ENCODE peak calls at places on chromosomes 2 and 18, in five cellular contexts. One of them, this sample, is unnamed. For H3K4me1, the result is how much of the 10 kb centered on the place peaks cover.

GRCh38 chr18:59448546-59448945 is 89.5 kb upstream of the LMAN1 start:
- DNase-seq in upper lobe of left lung: no peak
- DNase-seq in transverse colon: no peak
- DNase-seq in stomach: no peak
- DNase-seq in right lobe of liver: no peak
- DNase-seq in this sample: no peak

GRCh38 chr2:48448274-48449061 is 81.5 kb upstream of the STON1 start:
- DNase-seq in upper lobe of left lung: no peak
- DNase-seq in transverse colon: no peak
- DNase-seq in stomach: no peak
- DNase-seq in right lobe of liver: no peak
- DNase-seq in this sample: no peak

GRCh38 chr2:31401580-31401979 is 13.0 kb downstream of the XDH start:
- DNase-seq in upper lobe of left lung: no peak
- DNase-seq in transverse colon: no peak
- DNase-seq in stomach: no peak
- DNase-seq in right lobe of liver: no peak
- DNase-seq in this sample: no peak

GRCh38 chr2:179460530-179460929 is 195.9 kb upstream of the SESTD1 start:
- DNase-seq in upper lobe of left lung: no peak
- DNase-seq in transverse colon: no peak
- DNase-seq in stomach: no peak
- DNase-seq in right lobe of liver: no peak
- DNase-seq in this sample: no peak

GRCh38 chr2:214103199-214104001 is 307.5 kb upstream of the VWC2L start:
- DNase-seq in upper lobe of left lung: peak
- DNase-seq in transverse colon: peak
- DNase-seq in stomach: no peak
- DNase-seq in right lobe of liver: no peak
- DNase-seq in this sample: no peak

GRCh38 chr2:119879502-119879901 is 119.8 kb downstream of the PTPN4 start:
- DNase-seq in upper lobe of left lung: no peak
- DNase-seq in transverse colon: no peak
- DNase-seq in stomach: no peak
- DNase-seq in right lobe of liver: no peak
- DNase-seq in this sample: no peak

GRCh38 chr2:61328707-61329251 is 142.1 kb downstream of the USP34 start:
- DNase-seq in upper lobe of left lung: peak
- DNase-seq in transverse colon: peak
- DNase-seq in stomach: no peak
- DNase-seq in right lobe of liver: no peak
- DNase-seq in this sample: no peak

GRCh38 chr2:196489366-196489765 is 150.1 kb upstream of the CCDC150 start:
- DNase-seq in upper lobe of left lung: no peak
- DNase-seq in transverse colon: no peak
- DNase-seq in stomach: no peak
- DNase-seq in right lobe of liver: no peak
- DNase-seq in this sample: no peak

GRCh38 chr18:56702946-56703345 is 51.8 kb downstream of the WDR7 start:
- DNase-seq in upper lobe of left lung: no peak
- DNase-seq in transverse colon: no peak
- DNase-seq in stomach: no peak
- DNase-seq in right lobe of liver: no peak
- DNase-seq in this sample: no peak

GRCh38 chr2:106159867-106160785 is 34.0 kb downstream of the UXS1 start:
- DNase-seq in upper lobe of left lung: no peak
- DNase-seq in transverse colon: no peak
- DNase-seq in stomach: no peak
- DNase-seq in right lobe of liver: no peak
- DNase-seq in this sample: no peak

GRCh38 chr2:44969936-44970335 is 28.4 kb downstream of the SIX3 start:
- DNase-seq in upper lobe of left lung: no peak
- DNase-seq in transverse colon: no peak
- DNase-seq in stomach: no peak
- DNase-seq in right lobe of liver: no peak
- DNase-seq in this sample: no peak

GRCh38 chr2:69177785-69178636 is 165.0 kb downstream of the ANTXR1 start:
- DNase-seq in upper lobe of left lung: peak
- DNase-seq in transverse colon: peak
- DNase-seq in stomach: peak
- DNase-seq in right lobe of liver: peak
- DNase-seq in this sample: peak

GRCh38 chr18:2848879-2849254 is 2.1 kb downstream of the EMILIN2 start:
- DNase-seq in upper lobe of left lung: no peak
- DNase-seq in transverse colon: no peak
- DNase-seq in stomach: no peak
- DNase-seq in right lobe of liver: no peak
- DNase-seq in this sample: no peak

GRCh38 chr18:47413327-47413726 is 161.9 kb upstream of the SKOR2 start:
- DNase-seq in upper lobe of left lung: peak
- DNase-seq in transverse colon: peak
- DNase-seq in stomach: peak
- DNase-seq in right lobe of liver: no peak
- DNase-seq in this sample: no peak

GRCh38 chr2:190443778-190444481 is 35.8 kb downstream of the MFSD6 start:
- DNase-seq in upper lobe of left lung: no peak
- DNase-seq in transverse colon: no peak
- DNase-seq in stomach: no peak
- DNase-seq in right lobe of liver: no peak
- DNase-seq in this sample: no peak

GRCh38 chr2:120245520-120245835 is 7.2 kb upstream of the RALB start:
- DNase-seq in upper lobe of left lung: peak
- DNase-seq in transverse colon: peak
- DNase-seq in stomach: no peak
- DNase-seq in right lobe of liver: no peak
- DNase-seq in this sample: no peak

GRCh38 chr2:39593439-39594393 is 72.0 kb upstream of the TMEM178A start:
- DNase-seq in upper lobe of left lung: peak
- DNase-seq in transverse colon: no peak
- DNase-seq in stomach: peak
- DNase-seq in right lobe of liver: no peak
- DNase-seq in this sample: no peak

GRCh38 chr2:216519154-216519762 is 20.6 kb downstream of the RPL37A start:
- DNase-seq in upper lobe of left lung: peak
- DNase-seq in transverse colon: peak
- DNase-seq in stomach: peak
- DNase-seq in right lobe of liver: no peak
- DNase-seq in this sample: no peak

GRCh38 chr2:76448956-76449355 is 738.2 kb upstream of the GCFC2 start:
- DNase-seq in upper lobe of left lung: no peak
- DNase-seq in transverse colon: no peak
- DNase-seq in stomach: no peak
- DNase-seq in right lobe of liver: no peak
- DNase-seq in this sample: no peak

GRCh38 chr2:61689526-61689925 is 151.4 kb upstream of the XPO1 start:
- DNase-seq in upper lobe of left lung: no peak
- DNase-seq in transverse colon: no peak
- DNase-seq in stomach: no peak
- DNase-seq in right lobe of liver: no peak
- DNase-seq in this sample: no peak

GRCh38 chr18:45142868-45143267 is 462.2 kb downstream of the SETBP1 start:
- DNase-seq in upper lobe of left lung: no peak
- DNase-seq in transverse colon: no peak
- DNase-seq in stomach: no peak
- DNase-seq in right lobe of liver: no peak
- DNase-seq in this sample: no peak

GRCh38 chr18:56556907-56557306 is 81.5 kb downstream of the TXNL1 start:
- DNase-seq in upper lobe of left lung: no peak
- DNase-seq in transverse colon: no peak
- DNase-seq in stomach: no peak
- DNase-seq in right lobe of liver: no peak
- DNase-seq in this sample: no peak

GRCh38 chr2:47534179-47534919 is 131.4 kb downstream of the MSH2 start:
- DNase-seq in upper lobe of left lung: no peak
- DNase-seq in transverse colon: peak
- DNase-seq in stomach: no peak
- DNase-seq in right lobe of liver: no peak
- DNase-seq in this sample: no peak

GRCh38 chr18:47250415-47251046 is 929 bp downstream of the SKOR2 start:
- DNase-seq in upper lobe of left lung: no peak
- DNase-seq in transverse colon: no peak
- DNase-seq in stomach: no peak
- DNase-seq in right lobe of liver: no peak
- DNase-seq in this sample: no peak

GRCh38 chr18:8426401-8426800 is 182.8 kb upstream of the RAB12 start:
- DNase-seq in upper lobe of left lung: no peak
- DNase-seq in transverse colon: no peak
- DNase-seq in stomach: no peak
- DNase-seq in right lobe of liver: no peak
- DNase-seq in this sample: no peak

GRCh38 chr2:63903003-63903402 is 61.3 kb downstream of the UGP2 start:
- DNase-seq in upper lobe of left lung: no peak
- DNase-seq in transverse colon: no peak
- DNase-seq in stomach: no peak
- DNase-seq in right lobe of liver: no peak
- DNase-seq in this sample: no peak

GRCh38 chr18:79789901-79790885 is 7.5 kb upstream of the KCNG2 start:
- DNase-seq in upper lobe of left lung: peak
- DNase-seq in transverse colon: no peak
- DNase-seq in stomach: no peak
- DNase-seq in right lobe of liver: no peak
- DNase-seq in this sample: no peak

GRCh38 chr2:29113891-29114321 is 1.3 kb upstream of the CLIP4 start:
- DNase-seq in upper lobe of left lung: peak
- DNase-seq in transverse colon: peak
- DNase-seq in stomach: peak
- DNase-seq in right lobe of liver: peak
- DNase-seq in this sample: no peak

GRCh38 chr2:31188141-31188540 is 29.2 kb downstream of the CAPN14 start:
- DNase-seq in upper lobe of left lung: no peak
- DNase-seq in transverse colon: no peak
- DNase-seq in stomach: no peak
- DNase-seq in right lobe of liver: no peak
- DNase-seq in this sample: no peak

GRCh38 chr2:60602828-60603532 is 49.5 kb upstream of the BCL11A start:
- DNase-seq in upper lobe of left lung: no peak
- DNase-seq in transverse colon: no peak
- DNase-seq in stomach: no peak
- DNase-seq in right lobe of liver: no peak
- DNase-seq in this sample: no peak

GRCh38 chr2:112584134-112584890 is at the start of gene CHCHD5:
- DNase-seq in upper lobe of left lung: peak
- DNase-seq in transverse colon: peak
- DNase-seq in stomach: peak
- DNase-seq in right lobe of liver: peak
- DNase-seq in this sample: peak
- TF ChIP-seq POLR2A in upper lobe of left lung: no peak
- TF ChIP-seq POLR2A in transverse colon: peak
- TF ChIP-seq POLR2A in stomach: no peak
- TF ChIP-seq POLR2A in right lobe of liver: peak
- TF ChIP-seq POLR2A in this sample: no peak

GRCh38 chr18:13268035-13268700 is 49.6 kb downstream of the LDLRAD4 start:
- DNase-seq in upper lobe of left lung: no peak
- DNase-seq in transverse colon: no peak
- DNase-seq in stomach: peak
- DNase-seq in right lobe of liver: no peak
- DNase-seq in this sample: no peak

GRCh38 chr18:13270279-13270911 is 51.8 kb downstream of the LDLRAD4 start:
- DNase-seq in upper lobe of left lung: no peak
- DNase-seq in transverse colon: no peak
- DNase-seq in stomach: no peak
- DNase-seq in right lobe of liver: no peak
- DNase-seq in this sample: no peak

GRCh38 chr18:13271512-13271911 is 53.0 kb downstream of the LDLRAD4 start:
- DNase-seq in upper lobe of left lung: no peak
- DNase-seq in transverse colon: no peak
- DNase-seq in stomach: no peak
- DNase-seq in right lobe of liver: no peak
- DNase-seq in this sample: no peak

GRCh38 chr18:13268746-13269285 is 50.3 kb downstream of the LDLRAD4 start:
- DNase-seq in upper lobe of left lung: no peak
- DNase-seq in transverse colon: no peak
- DNase-seq in stomach: no peak
- DNase-seq in right lobe of liver: no peak
- DNase-seq in this sample: no peak

DNA sequence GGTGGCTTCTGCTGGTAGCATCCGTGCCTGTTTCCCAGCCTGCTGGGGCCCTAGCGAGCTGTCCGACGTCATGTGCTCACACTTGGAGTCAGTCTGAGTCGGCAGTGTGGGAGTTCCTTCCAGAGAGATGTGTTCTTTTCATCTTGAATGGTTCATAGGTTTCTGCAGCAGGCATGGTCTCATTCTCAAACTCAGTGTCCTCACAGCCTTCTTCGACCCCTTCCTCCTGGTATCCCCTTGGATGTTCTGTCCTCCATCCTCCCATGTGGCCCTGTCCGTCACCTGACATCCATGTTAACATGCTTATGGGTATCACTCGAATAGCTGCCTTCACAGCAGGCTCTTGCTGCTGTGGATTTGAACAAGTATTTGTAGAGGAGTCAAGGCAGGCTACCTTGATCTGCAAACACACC is 51.0 kb downstream of the LDLRAD4 start:
- DNase-seq in upper lobe of left lung: peak
- DNase-seq in transverse colon: peak
- DNase-seq in stomach: no peak
- DNase-seq in right lobe of liver: no peak
- DNase-seq in this sample: no peak
- H3K4me1 ChIP-seq in upper lobe of left lung: under half
- H3K4me1 ChIP-seq in transverse colon: half or more
- H3K4me1 ChIP-seq in stomach: under half
- H3K4me1 ChIP-seq in right lobe of liver: under half
- H3K4me1 ChIP-seq in this sample: under half

GRCh38 chr2:166357068-166357949 is 18.4 kb downstream of the SCN9A start:
- DNase-seq in upper lobe of left lung: no peak
- DNase-seq in transverse colon: no peak
- DNase-seq in stomach: no peak
- DNase-seq in right lobe of liver: no peak
- DNase-seq in this sample: no peak
- TF ChIP-seq POLR2A in upper lobe of left lung: no peak
- TF ChIP-seq POLR2A in transverse colon: no peak
- TF ChIP-seq POLR2A in stomach: no peak
- TF ChIP-seq POLR2A in right lobe of liver: no peak
- TF ChIP-seq POLR2A in this sample: no peak

GRCh38 chr2:238883315-238884004 is 35.6 kb downstream of the TWIST2 start:
- DNase-seq in upper lobe of left lung: no peak
- DNase-seq in transverse colon: no peak
- DNase-seq in stomach: no peak
- DNase-seq in right lobe of liver: no peak
- DNase-seq in this sample: no peak
- H3K4me1 ChIP-seq in upper lobe of left lung: under half
- H3K4me1 ChIP-seq in transverse colon: under half
- H3K4me1 ChIP-seq in stomach: under half
- H3K4me1 ChIP-seq in right lobe of liver: under half
- H3K4me1 ChIP-seq in this sample: under half

DNA sequence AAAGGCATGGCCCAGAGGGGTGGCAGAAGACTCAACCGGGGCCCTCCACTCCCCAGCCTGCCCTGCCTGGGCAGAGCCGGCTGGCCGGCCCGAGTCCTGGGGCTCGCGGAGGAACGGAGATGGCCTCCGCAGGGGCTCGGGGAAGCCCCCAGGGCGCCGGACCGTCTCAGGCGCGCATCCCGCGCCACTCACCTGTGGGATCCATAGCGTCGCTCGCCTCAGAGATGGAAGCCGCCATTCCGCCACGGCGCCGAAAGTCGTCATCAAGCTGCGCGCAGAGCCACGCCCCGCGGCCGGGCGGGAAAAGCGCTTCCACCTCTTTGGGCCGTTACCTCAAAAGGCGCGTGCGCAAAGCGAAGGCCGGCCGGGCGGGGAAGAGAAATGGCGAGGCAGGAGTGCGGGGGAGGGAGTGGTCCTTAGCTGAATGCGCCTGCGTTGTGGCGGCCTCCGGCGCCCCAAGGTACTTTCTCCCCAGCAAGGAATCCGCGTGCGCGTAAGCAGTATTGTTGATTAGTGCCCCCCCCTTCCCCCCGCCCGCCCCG is at the start of gene SMPD4:
- DNase-seq in upper lobe of left lung: peak
- DNase-seq in transverse colon: peak
- DNase-seq in stomach: peak
- DNase-seq in right lobe of liver: peak
- DNase-seq in this sample: peak
- TF ChIP-seq POLR2A in upper lobe of left lung: no peak
- TF ChIP-seq POLR2A in transverse colon: peak
- TF ChIP-seq POLR2A in stomach: no peak
- TF ChIP-seq POLR2A in right lobe of liver: peak
- TF ChIP-seq POLR2A in this sample: peak

This sample was measured in esophagus squamous epithelium.